ENCODE peak calls at places on chromosomes 16 and 17, in nine cellular contexts. Q is NCI-H187; X is stimulated activated CD4-positive, alpha-beta T cell treated with anti-CD3 and anti-CD28 coated beads, TNF-alpha, amount 100 ng/mL, for 48 hours; J is HFF-Myc; A is T1000; E is PC-3; D is Caki2; S is adrenal gland; U is stimulated activated CD8-positive, alpha-beta memory T cell treated with anti-CD3 and anti-CD28 coated beads, Interleukin-4, amount 100 ng/mL, for 1 hour. V is an unnamed sample.
A peak's percentile ranks its signal among the peaks of the same experiment; 100 is the strongest.

GRCh38 chr16:7362231-7362630 is 29.6 kb downstream of the RBFOX1 start:
- DNase-seq in Q (no peak), X (no peak), J (no peak), A (no peak), E (no peak), D (no peak), S (no peak), U (no peak), V (no peak)

GRCh38 chr17:47323382-47324223 is at the start of gene EFCAB13:
- DNase-seq in Q (peak; percentile 78), X (peak; percentile 60), J (no peak), A (peak; percentile 89), E (peak; percentile 95), D (peak; percentile 93), S (peak; percentile 92), U (peak; percentile 39), V (peak; percentile 82)

GRCh38 chr17:15882058-15882720 is 62.7 kb upstream of the ADORA2B start:
- DNase-seq in Q (no peak), X (no peak), J (no peak), A (no peak), E (no peak), D (no peak), S (peak; percentile 82), U (no peak), V (no peak)

GRCh38 chr17:78341559-78342437 is 18.1 kb downstream of the SOCS3 start:
- DNase-seq in Q (no peak), X (no peak), J (no peak), A (peak; percentile 64), E (peak; percentile 82), D (peak; percentile 52), S (peak; percentile 86), U (no peak), V (peak; percentile 85)

GRCh38 chr17:82219083-82219482 is 6.4 kb upstream of the CCDC57 start:
- DNase-seq in Q (no peak), X (no peak), J (no peak), A (no peak), E (no peak), D (no peak), S (no peak), U (no peak), V (no peak)

GRCh38 chr16:16915771-16916170 is 536.8 kb downstream of the NPIPA7 start:
- DNase-seq in Q (no peak), X (no peak), J (no peak), A (no peak), E (no peak), D (peak; percentile 25), S (peak; percentile 82), U (no peak), V (no peak)

GRCh38 chr16:12225816-12226480 is 249.4 kb downstream of the SNX29 start:
- DNase-seq in Q (no peak), X (no peak), J (no peak), A (no peak), E (no peak), D (no peak), S (no peak), U (no peak), V (no peak)

GRCh38 chr17:4553669-4554068 is 1.5 kb downstream of the MYBBP1A start:
- DNase-seq in Q (no peak), X (no peak), J (no peak), A (no peak), E (no peak), D (no peak), S (no peak), U (no peak), V (no peak)

GRCh38 chr16:48323783-48324775 is 61.1 kb downstream of the SIAH1 start:
- DNase-seq in Q (no peak), X (no peak), J (no peak), A (no peak), E (no peak), D (no peak), S (no peak), U (no peak), V (no peak)

GRCh38 chr17:3886776-3887175 is 6.1 kb downstream of the CAMKK1 start:
- DNase-seq in Q (no peak), X (no peak), J (no peak), A (no peak), E (no peak), D (no peak), S (peak; percentile 64), U (no peak), V (no peak)

GRCh38 chr17:72373910-72374741 is 253.3 kb downstream of the SOX9 start:
- DNase-seq in Q (no peak), X (no peak), J (no peak), A (no peak), E (peak; percentile 44), D (peak; percentile 62), S (no peak), U (no peak), V (peak; percentile 66)

GRCh38 chr17:67492824-67493490 is 115.9 kb downstream of the PITPNC1 start:
- DNase-seq in Q (no peak), X (no peak), J (no peak), A (no peak), E (no peak), D (no peak), S (no peak), U (no peak), V (no peak)

GRCh38 chr17:56823848-56824247 is 9.9 kb downstream of the C17orf67 start:
- DNase-seq in Q (no peak), X (no peak), J (no peak), A (no peak), E (no peak), D (no peak), S (no peak), U (no peak), V (no peak)